ENCODE peak calls at places on chromosome 16, in four cellular contexts. One of them, this sample, is unnamed.

GRCh38 chr16:67723151-67723915 is 4.2 kb upstream of the GFOD2 start:
- DNase-seq in HCT116: no peak
- DNase-seq in GM20000: no peak
- DNase-seq in prostate gland: no peak
- DNase-seq in this sample: no peak

GRCh38 chr16:23061669-23062068 is 87.6 kb downstream of the USP31 start:
- DNase-seq in HCT116: no peak
- DNase-seq in prostate gland: no peak
- DNase-seq in GM20000: no peak
- DNase-seq in this sample: no peak

GRCh38 chr16:88387941-88388627 is 5.3 kb downstream of the ZNF469 start:
- DNase-seq in GM20000: no peak
- DNase-seq in HCT116: no peak
- DNase-seq in prostate gland: peak
- DNase-seq in this sample: no peak

GRCh38 chr16:83068686-83069085 is 441.9 kb downstream of the CDH13 start:
- DNase-seq in HCT116: no peak
- DNase-seq in GM20000: no peak
- DNase-seq in prostate gland: no peak
- DNase-seq in this sample: no peak

GRCh38 chr16:84789431-84789830 is 30.4 kb upstream of the CRISPLD2 start:
- DNase-seq in HCT116: no peak
- DNase-seq in GM20000: no peak
- DNase-seq in prostate gland: no peak
- DNase-seq in this sample: no peak

GRCh38 chr16:48511716-48512115 is 98.3 kb downstream of the N4BP1 start:
- DNase-seq in prostate gland: no peak
- DNase-seq in HCT116: no peak
- DNase-seq in GM20000: no peak
- DNase-seq in this sample: no peak

GRCh38 chr16:31333686-31334649 is 21.0 kb upstream of the ITGAX start:
- DNase-seq in HCT116: peak
- DNase-seq in GM20000: peak
- DNase-seq in prostate gland: no peak
- DNase-seq in this sample: peak

GRCh38 chr16:30351586-30352419 is 3.3 kb downstream of the CD2BP2 start:
- DNase-seq in prostate gland: peak
- DNase-seq in GM20000: no peak
- DNase-seq in HCT116: peak
- DNase-seq in this sample: no peak

GRCh38 chr16:18013863-18014262 is 322.7 kb downstream of the NPIPA8 start:
- DNase-seq in HCT116: no peak
- DNase-seq in prostate gland: no peak
- DNase-seq in GM20000: no peak
- DNase-seq in this sample: no peak

GRCh38 chr16:67165121-67166034 is 833 bp downstream of the HSF4 start:
- DNase-seq in prostate gland: no peak
- DNase-seq in GM20000: no peak
- DNase-seq in HCT116: no peak
- DNase-seq in this sample: no peak

GRCh38 chr16:19694989-19695388 is 23.0 kb downstream of the KNOP1 start:
- DNase-seq in prostate gland: no peak
- DNase-seq in HCT116: no peak
- DNase-seq in GM20000: no peak
- DNase-seq in this sample: no peak

GRCh38 chr16:80047796-80048649 is 447.5 kb upstream of the MAF start:
- DNase-seq in GM20000: no peak
- DNase-seq in prostate gland: no peak
- DNase-seq in HCT116: no peak
- DNase-seq in this sample: no peak

GRCh38 chr16:85798901-85799496 is 345 bp downstream of the EMC8 start:
- DNase-seq in GM20000: peak
- DNase-seq in HCT116: no peak
- DNase-seq in prostate gland: no peak
- DNase-seq in this sample: peak

GRCh38 chr16:71659471-71659870 is 33.5 kb downstream of the MARVELD3 start:
- DNase-seq in HCT116: no peak
- DNase-seq in prostate gland: no peak
- DNase-seq in GM20000: no peak
- DNase-seq in this sample: no peak

GRCh38 chr16:70736454-70737376 is 50.9 kb upstream of the MTSS2 start:
- DNase-seq in GM20000: no peak
- DNase-seq in HCT116: no peak
- DNase-seq in prostate gland: no peak
- DNase-seq in this sample: no peak

GRCh38 chr16:3503513-3503912 is 2.7 kb downstream of the CLUAP1 start:
- DNase-seq in GM20000: peak
- DNase-seq in HCT116: no peak
- DNase-seq in prostate gland: no peak
- DNase-seq in this sample: no peak

GRCh38 chr16:3460585-3460984 is 17.1 kb downstream of the NAA60 start:
- DNase-seq in GM20000: no peak
- DNase-seq in HCT116: no peak
- DNase-seq in prostate gland: no peak
- DNase-seq in this sample: no peak

GRCh38 chr16:8588703-8589292 is 1.5 kb downstream of the TMEM114 start:
- DNase-seq in prostate gland: no peak
- DNase-seq in HCT116: no peak
- DNase-seq in GM20000: no peak
- DNase-seq in this sample: no peak

GRCh38 chr16:79885320-79885719 is 284.8 kb upstream of the MAF start:
- DNase-seq in GM20000: no peak
- DNase-seq in HCT116: no peak
- DNase-seq in prostate gland: peak
- DNase-seq in this sample: no peak

GRCh38 chr16:79372504-79373184 is 227.9 kb downstream of the MAF start:
- DNase-seq in HCT116: no peak
- DNase-seq in prostate gland: no peak
- DNase-seq in GM20000: no peak
- DNase-seq in this sample: no peak

GRCh38 chr16:1691276-1691675 is 13.2 kb downstream of the JPT2 start:
- DNase-seq in GM20000: no peak
- DNase-seq in HCT116: no peak
- DNase-seq in prostate gland: no peak
- DNase-seq in this sample: no peak

GRCh38 chr16:88340755-88341150 is 42.0 kb upstream of the ZNF469 start:
- DNase-seq in prostate gland: no peak
- DNase-seq in HCT116: no peak
- DNase-seq in GM20000: no peak
- DNase-seq in this sample: no peak

GRCh38 chr16:84568066-84568465 is 49.8 kb downstream of the COTL1 start:
- DNase-seq in prostate gland: no peak
- DNase-seq in GM20000: no peak
- DNase-seq in HCT116: no peak
- DNase-seq in this sample: no peak

GRCh38 chr16:86581458-86581857 is 3.1 kb downstream of the FOXL1 start:
- DNase-seq in HCT116: no peak
- DNase-seq in prostate gland: no peak
- DNase-seq in GM20000: no peak
- DNase-seq in this sample: no peak

GRCh38 chr16:82045471-82046178 is 10.6 kb downstream of the HSD17B2 start:
- DNase-seq in GM20000: no peak
- DNase-seq in prostate gland: no peak
- DNase-seq in HCT116: no peak
- DNase-seq in this sample: no peak

GRCh38 chr16:7268182-7268581 is 64.5 kb upstream of the RBFOX1 start:
- DNase-seq in GM20000: no peak
- DNase-seq in HCT116: no peak
- DNase-seq in prostate gland: no peak
- DNase-seq in this sample: peak

GRCh38 chr16:64481497-64481896 is 640.4 kb downstream of the CDH11 start:
- DNase-seq in HCT116: no peak
- DNase-seq in prostate gland: no peak
- DNase-seq in GM20000: no peak
- DNase-seq in this sample: no peak

GRCh38 chr16:1533443-1533951 is at the start of gene TMEM204:
- DNase-seq in HCT116: no peak
- DNase-seq in GM20000: peak
- DNase-seq in prostate gland: no peak
- DNase-seq in this sample: no peak

GRCh38 chr16:12111223-12111622 is 134.7 kb downstream of the SNX29 start:
- DNase-seq in HCT116: no peak
- DNase-seq in prostate gland: no peak
- DNase-seq in GM20000: no peak
- DNase-seq in this sample: no peak

GRCh38 chr16:19940195-19940594 is 55.5 kb upstream of the GPRC5B start:
- DNase-seq in GM20000: no peak
- DNase-seq in HCT116: no peak
- DNase-seq in prostate gland: no peak
- DNase-seq in this sample: no peak

GRCh38 chr16:80931985-80932720 is 74.5 kb downstream of the CMC2 start:
- DNase-seq in GM20000: peak
- DNase-seq in prostate gland: peak
- DNase-seq in HCT116: no peak
- DNase-seq in this sample: peak

GRCh38 chr16:81774348-81774747 is 4.7 kb upstream of the PLCG2 start:
- DNase-seq in HCT116: no peak
- DNase-seq in prostate gland: no peak
- DNase-seq in GM20000: peak
- DNase-seq in this sample: no peak

GRCh38 chr16:78932395-78932794 is 668.1 kb downstream of the MAF start:
- DNase-seq in GM20000: no peak
- DNase-seq in prostate gland: no peak
- DNase-seq in HCT116: no peak
- DNase-seq in this sample: no peak

GRCh38 chr16:75534560-75535205 is 1.2 kb downstream of the CHST5 start:
- DNase-seq in prostate gland: no peak
- DNase-seq in GM20000: no peak
- DNase-seq in HCT116: no peak
- DNase-seq in this sample: no peak

DNA sequence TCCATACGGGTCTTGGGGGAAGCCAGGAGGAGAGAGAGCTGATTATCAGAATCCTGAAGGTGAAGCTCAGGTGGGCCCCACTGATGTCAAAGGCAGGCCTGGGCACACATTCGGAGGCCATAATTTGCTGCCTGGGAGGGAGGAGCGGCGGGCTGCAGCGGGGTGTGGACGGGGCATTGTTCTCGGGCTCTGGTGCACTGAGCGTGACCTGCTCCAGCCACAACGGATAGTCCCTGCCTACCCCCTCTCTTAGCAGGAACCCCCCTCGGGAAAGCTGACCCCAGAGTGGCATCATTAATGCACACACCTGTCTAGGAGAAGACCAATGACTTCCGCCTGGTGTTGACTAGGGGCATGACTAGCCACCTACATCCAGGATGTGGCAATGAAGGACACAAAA is 156.0 kb downstream of the C16orf78 start:
- DNase-seq in prostate gland: no peak
- DNase-seq in HCT116: no peak
- DNase-seq in GM20000: no peak
- DNase-seq in this sample: no peak
- TF ChIP-seq CTCF in prostate gland: no peak
- TF ChIP-seq CTCF in HCT116: no peak
- TF ChIP-seq CTCF in GM20000: no peak
- TF ChIP-seq CTCF in this sample: no peak

GRCh38 chr16:26053889-26054288 is 362.1 kb downstream of the HS3ST4 start:
- DNase-seq in HCT116: no peak
- DNase-seq in GM20000: no peak
- DNase-seq in prostate gland: no peak
- DNase-seq in this sample: no peak

GRCh38 chr16:26050489-26050888 is 358.7 kb downstream of the HS3ST4 start:
- DNase-seq in HCT116: no peak
- DNase-seq in prostate gland: no peak
- DNase-seq in GM20000: no peak
- DNase-seq in this sample: no peak

GRCh38 chr16:26051078-26051477 is 359.3 kb downstream of the HS3ST4 start:
- DNase-seq in prostate gland: no peak
- DNase-seq in GM20000: no peak
- DNase-seq in HCT116: no peak
- DNase-seq in this sample: no peak
- TF ChIP-seq CTCF in prostate gland: no peak
- TF ChIP-seq CTCF in GM20000: no peak
- TF ChIP-seq CTCF in HCT116: no peak
- TF ChIP-seq CTCF in this sample: no peak

GRCh38 chr16:51524555-51525373 is 373.7 kb upstream of the SALL1 start:
- DNase-seq in HCT116: no peak
- DNase-seq in prostate gland: no peak
- DNase-seq in GM20000: no peak
- DNase-seq in this sample: no peak
- TF ChIP-seq CTCF in HCT116: no peak
- TF ChIP-seq CTCF in prostate gland: no peak
- TF ChIP-seq CTCF in GM20000: no peak
- TF ChIP-seq CTCF in this sample: no peak

GRCh38 chr16:54446639-54447038 is 160.1 kb upstream of the IRX3 start:
- DNase-seq in HCT116: no peak
- DNase-seq in prostate gland: peak
- DNase-seq in GM20000: no peak
- DNase-seq in this sample: no peak
- TF ChIP-seq CTCF in HCT116: no peak
- TF ChIP-seq CTCF in prostate gland: no peak
- TF ChIP-seq CTCF in GM20000: no peak
- TF ChIP-seq CTCF in this sample: no peak

This sample was measured in GM13976.